ENCODE peak calls at places on chromosomes 7 and 10, in six cellular contexts. U is HepG2, D is A549, S is NB4, X is K562, P is GM12878. W is an unnamed sample.
A peak's percentile ranks its signal among the peaks of the same experiment; 100 is the strongest.

GRCh38 chr7:100053201-100053600 is 3.6 kb downstream of the ZSCAN21 start:
- DNase-seq in P (no peak), D (peak; percentile 77), S (peak; percentile 79), U (peak; percentile 81), X (peak; percentile 58), W (peak; percentile 86)

GRCh38 chr7:144786522-144786921 is 49.3 kb downstream of the TPK1 start:
- DNase-seq in U (no peak), D (no peak), P (no peak), S (peak; percentile 17), X (no peak), W (no peak)

GRCh38 chr7:46554688-46555422 is 633.8 kb upstream of the IGFBP3 start:
- DNase-seq in S (no peak), P (no peak), X (no peak), U (no peak), D (no peak), W (no peak)

GRCh38 chr10:132933308-132934042 is 8.9 kb downstream of the CFAP46 start:
- DNase-seq in D (no peak), U (no peak), P (no peak), X (no peak), S (no peak), W (no peak)

GRCh38 chr10:109992485-109992884 is 15.3 kb upstream of the ADD3 start:
- DNase-seq in U (no peak), S (no peak), X (no peak), P (no peak), D (no peak), W (peak; percentile 73)

GRCh38 chr10:132020456-132020855 is 38.7 kb upstream of the BNIP3 start:
- DNase-seq in P (no peak), S (no peak), U (no peak), X (no peak), D (no peak), W (no peak)

GRCh38 chr7:24752073-24752800 is 5.0 kb downstream of the GSDME start:
- DNase-seq in X (no peak), D (no peak), S (no peak), P (no peak), U (no peak), W (no peak)

GRCh38 chr7:131859162-131859821 is 302.9 kb upstream of the PODXL start:
- DNase-seq in D (peak; percentile 77), P (peak; percentile 5), X (peak; percentile 81), U (peak; percentile 18), S (peak; percentile 71), W (peak; percentile 82)

GRCh38 chr7:149873968-149874643 is at the start of gene ATP6V0E2:
- DNase-seq in D (no peak), U (no peak), X (no peak), P (no peak), S (no peak), W (no peak)

GRCh38 chr10:98367626-98368451 is 47.1 kb downstream of the PYROXD2 start:
- DNase-seq in S (no peak), U (no peak), D (no peak), X (no peak), P (no peak), W (no peak)

GRCh38 chr10:52551036-52551435 is 221.5 kb downstream of the MBL2 start:
- DNase-seq in P (no peak), U (no peak), D (no peak), X (no peak), S (no peak), W (peak; percentile 5)

GRCh38 chr10:11515596-11516418 is 95.6 kb downstream of the USP6NL start:
- DNase-seq in X (peak; percentile 55), S (peak; percentile 53), U (peak; percentile 68), P (peak; percentile 67), D (peak; percentile 69), W (peak; percentile 70)

GRCh38 chr10:65684896-65685295 is 1240.9 kb upstream of the LRRTM3 start:
- DNase-seq in S (no peak), X (no peak), U (peak; percentile 2), P (no peak), D (no peak), W (no peak)

GRCh38 chr10:932589-932988 is 1.1 kb upstream of the LARP4B start:
- DNase-seq in U (no peak), X (no peak), D (no peak), P (no peak), S (no peak), W (no peak)

GRCh38 chr7:82319674-82320118 is 123.9 kb downstream of the CACNA2D1 start:
- DNase-seq in P (no peak), X (no peak), S (no peak), U (no peak), D (peak; percentile 32), W (peak; percentile 62)

GRCh38 chr10:29266641-29267040 is 22.2 kb upstream of the LYZL1 start:
- DNase-seq in D (no peak), S (peak; percentile 25), P (no peak), X (no peak), U (no peak), W (no peak)

GRCh38 chr10:92699193-92699517 is 9.4 kb downstream of the HHEX start:
- DNase-seq in D (no peak), S (no peak), P (no peak), X (no peak), U (no peak), W (no peak)

GRCh38 chr7:124031919-124032318 is 948 bp downstream of the TMEM229A start:
- DNase-seq in X (no peak), D (no peak), S (no peak), P (no peak), U (no peak), W (no peak)

GRCh38 chr7:155449008-155449879 is 8.7 kb upstream of the EN2 start:
- DNase-seq in P (no peak), S (no peak), X (no peak), U (no peak), D (peak; percentile 13), W (no peak)

GRCh38 chr7:36949711-36950600 is 225.7 kb upstream of the AOAH start:
- DNase-seq in S (peak; percentile 91), D (peak; percentile 23), U (peak; percentile 88), P (no peak), X (no peak), W (no peak)

GRCh38 chr10:92756233-92757065 is 66.7 kb downstream of the HHEX start:
- DNase-seq in U (peak; percentile 92), X (peak; percentile 85), S (peak; percentile 72), D (peak; percentile 25), P (peak; percentile 91), W (peak; percentile 96)

GRCh38 chr7:80439894-80440811 is 71.7 kb downstream of the GNAT3 start:
- DNase-seq in S (peak; percentile 11), P (no peak), X (no peak), U (no peak), D (no peak), W (peak; percentile 31)

GRCh38 chr10:102016416-102016815 is 39.6 kb downstream of the ARMH3 start:
- DNase-seq in U (no peak), P (no peak), X (no peak), D (no peak), S (no peak), W (peak; percentile 59)

GRCh38 chr10:72259491-72260214 is 14.1 kb upstream of the DDIT4 start:
- DNase-seq in D (peak; percentile 84), X (peak; percentile 12), P (no peak), S (peak; percentile 41), U (no peak), W (no peak)

GRCh38 chr10:72261323-72262018 is 12.3 kb upstream of the DDIT4 start:
- DNase-seq in S (peak; percentile 67), D (peak; percentile 69), P (peak; percentile 90), X (peak; percentile 70), U (no peak), W (peak; percentile 22)

GRCh38 chr10:72258617-72259016 is 15.1 kb upstream of the DDIT4 start:
- DNase-seq in P (no peak), X (no peak), S (no peak), D (no peak), U (no peak), W (no peak)

GRCh38 chr10:72260588-72261322 is 13.0 kb upstream of the DDIT4 start:
- DNase-seq in P (peak; percentile 88), D (peak; percentile 99), X (peak; percentile 99), U (peak; percentile 88), S (peak; percentile 84), W (peak; percentile 55)

DNA sequence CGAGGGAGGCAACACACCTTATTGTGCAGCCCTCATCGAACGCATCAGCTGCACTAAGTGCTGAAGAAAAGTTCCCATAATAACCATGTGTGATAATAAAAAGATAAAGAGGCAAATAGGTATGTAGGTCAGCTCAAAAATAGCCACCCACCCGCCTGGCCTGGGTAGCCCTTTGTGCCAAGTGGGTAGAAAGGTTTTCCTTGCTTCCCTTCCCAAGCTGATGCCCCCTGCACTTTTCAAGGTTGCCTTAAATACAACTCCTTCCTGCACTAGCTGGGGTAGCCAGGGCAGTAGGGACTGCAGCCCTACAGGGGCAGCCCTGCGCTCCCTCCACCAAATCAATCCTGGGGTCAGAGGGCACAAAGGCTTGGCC is 13.5 kb upstream of the DDIT4 start:
- DNase-seq in U (no peak), S (no peak), P (no peak), D (no peak), X (no peak), W (no peak)
- H3K4me3 ChIP-seq in U (peak overlapping the region; percentile 50), S (peak overlapping the region; percentile 63), P (peak overlapping the region; percentile 68), D (no peak overlapping the region), X (peak overlapping the region; percentile 54), W (peak overlapping the region; percentile 78)

DNA sequence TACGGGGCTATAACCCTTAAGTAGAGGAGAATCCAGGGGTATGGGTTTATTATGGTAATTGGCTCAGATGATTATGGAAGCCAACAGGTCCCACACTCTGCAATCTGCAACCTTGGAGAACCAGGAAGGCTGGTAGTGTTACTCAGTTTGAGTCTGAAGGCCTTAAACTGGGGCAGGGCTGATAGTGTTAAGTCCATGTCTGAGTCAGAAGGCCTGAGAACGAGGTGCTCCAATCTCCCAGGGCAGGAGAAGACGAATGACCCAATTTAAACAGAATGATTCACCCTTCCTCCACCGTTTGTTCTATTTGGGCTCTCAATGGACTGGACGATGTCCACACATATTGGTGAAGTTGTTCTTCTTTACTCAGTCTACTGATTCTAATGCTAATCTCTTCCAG is 244.5 kb upstream of the PTER start:
- DNase-seq in U (no peak), P (no peak), D (no peak), X (no peak), S (no peak), W (no peak)
- TF ChIP-seq MYC in U (no peak), P (no peak), D (no peak), X (no peak), S (no peak), W (no peak)

DNA sequence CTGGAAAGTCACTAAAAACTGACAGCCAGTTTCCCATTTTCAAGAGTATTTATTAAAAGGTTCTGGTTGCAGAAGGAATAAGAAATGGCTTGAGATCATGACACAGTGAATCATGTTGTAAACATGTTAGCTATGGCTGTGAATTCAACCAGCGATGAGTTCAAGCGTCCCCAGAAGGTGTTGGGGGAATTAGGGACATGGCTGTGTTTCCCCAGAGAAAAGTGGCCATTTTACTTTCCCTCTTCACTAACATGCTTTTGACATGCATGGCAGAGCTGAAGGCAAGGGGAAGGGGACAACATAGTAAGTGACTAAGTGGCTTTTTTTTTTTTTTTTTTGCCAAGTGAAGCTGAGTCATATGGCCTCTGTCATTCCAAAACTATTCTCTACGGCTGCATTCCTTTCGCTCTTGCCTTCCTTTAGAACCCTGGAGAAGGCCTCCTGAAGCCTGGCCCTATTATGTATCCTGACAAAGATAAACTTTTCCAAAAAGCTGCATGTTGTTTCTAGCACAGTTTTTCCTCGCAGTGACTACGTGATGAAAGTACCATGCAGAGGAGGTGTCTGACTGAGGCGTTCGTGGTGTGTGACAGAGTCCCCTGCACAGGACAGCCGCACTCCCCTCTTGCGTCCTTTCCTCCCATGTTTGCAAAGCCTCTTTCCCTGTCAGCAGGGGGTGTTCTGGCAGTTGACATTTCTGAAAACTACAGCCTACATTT is 46.9 kb downstream of the EGFR start:
- DNase-seq in D (peak; percentile 84), P (peak; percentile 38), S (peak; percentile 59), X (no peak), U (peak; percentile 82), W (peak; percentile 79)
- H3K4me3 ChIP-seq in D (peak overlapping the region; percentile 13), P (no peak overlapping the region), S (no peak overlapping the region), X (no peak overlapping the region), U (peak overlapping the region; percentile 30), W (peak overlapping the region; percentile 9)

GRCh38 chr7:102153586-102153948 is 133.1 kb upstream of the SH2B2 start:
- DNase-seq in S (no peak), P (no peak), U (no peak), X (no peak), D (no peak), W (no peak)
- TF ChIP-seq MYC in S (no peak), P (no peak), U (no peak), X (no peak), D (no peak), W (no peak)